ENCODE peak calls at places on chromosomes 13 and 19, in five cellular contexts. J, B, Q, G and D are unnamed samples.

GRCh38 chr13:23620613-23621315 is 50.6 kb downstream of the TNFRSF19 start:
- DNase-seq in Q (no peak), G (no peak), J (no peak), B (no peak), D (no peak)

GRCh38 chr13:20903164-20903475 is 574 bp upstream of the XPO4 start:
- DNase-seq in G (no peak), Q (no peak), B (no peak), J (no peak), D (no peak)

GRCh38 chr13:23928985-23929384 is 31.7 kb upstream of the C1QTNF9B start:
- DNase-seq in G (peak; percentile 41), B (peak; percentile 67), Q (no peak), J (no peak), D (no peak)

GRCh38 chr13:34076943-34077703 is 259.2 kb downstream of the RFC3 start:
- DNase-seq in Q (peak; percentile 3), J (no peak), B (peak; percentile 62), G (peak; percentile 5), D (no peak)

GRCh38 chr13:59208405-59209195 is 955.1 kb downstream of the DIAPH3 start:
- DNase-seq in G (no peak), Q (no peak), B (no peak), J (no peak), D (no peak)

GRCh38 chr13:27449936-27450828 is at the start of gene MTIF3:
- DNase-seq in Q (peak; percentile 98), B (peak; percentile 85), G (peak; percentile 76), J (peak; percentile 95), D (peak; percentile 98)

GRCh38 chr19:32351807-32352630 is 6.6 kb downstream of the ZNF507 start:
- DNase-seq in B (peak; percentile 69), J (no peak), Q (no peak), G (peak; percentile 34), D (no peak)

GRCh38 chr19:10961073-10961762 is 388 bp downstream of the SMARCA4 start:
- DNase-seq in G (no peak), Q (peak; percentile 84), J (no peak), B (peak; percentile 28), D (peak; percentile 46)

GRCh38 chr19:54208784-54209057 is 8.1 kb downstream of the RPS9 start:
- DNase-seq in B (peak; percentile 22), Q (no peak), J (no peak), G (no peak), D (peak; percentile 26)

GRCh38 chr13:41004875-41005693 is 14.0 kb downstream of the ELF1 start:
- DNase-seq in Q (no peak), G (no peak), B (no peak), J (no peak), D (no peak)

GRCh38 chr19:47541507-47541906 is 26.6 kb upstream of the NAPA start:
- DNase-seq in B (no peak), J (no peak), G (no peak), Q (no peak), D (peak; percentile 69)

GRCh38 chr13:46124531-46124966 is 19.7 kb upstream of the CPB2 start:
- DNase-seq in G (no peak), B (no peak), J (no peak), Q (no peak), D (peak; percentile 41)

GRCh38 chr13:40438999-40439797 is 227.2 kb downstream of the FOXO1 start:
- DNase-seq in G (no peak), Q (no peak), J (no peak), B (peak; percentile 76), D (peak; percentile 51)

GRCh38 chr13:22009937-22010336 is 339.1 kb downstream of the FGF9 start:
- DNase-seq in Q (no peak), G (no peak), B (no peak), J (no peak), D (no peak)

GRCh38 chr19:806815-807421 is 9.7 kb downstream of the PTBP1 start:
- DNase-seq in J (no peak), B (no peak), G (no peak), Q (no peak), D (no peak)

GRCh38 chr13:28402057-28402381 is 92.9 kb downstream of the FLT1 start:
- DNase-seq in J (no peak), B (no peak), Q (no peak), G (no peak), D (no peak)

GRCh38 chr13:27628081-27628480 is 6.4 kb downstream of the POLR1D start:
- DNase-seq in B (no peak), J (no peak), Q (no peak), G (no peak), D (no peak)

GRCh38 chr13:32639502-32640105 is 53.4 kb downstream of the PDS5B start:
- DNase-seq in J (peak; percentile 72), Q (peak; percentile 59), B (peak; percentile 85), G (peak; percentile 49), D (peak; percentile 64)

GRCh38 chr13:46963874-46964273 is 67.0 kb upstream of the HTR2A start:
- DNase-seq in B (no peak), J (no peak), Q (no peak), G (no peak), D (no peak)

GRCh38 chr13:20247963-20248362 is 15.8 kb upstream of the GJB6 start:
- DNase-seq in B (no peak), Q (no peak), G (no peak), J (no peak), D (no peak)

GRCh38 chr19:58482372-58482771 is 6.2 kb downstream of the ZNF446 start:
- DNase-seq in B (no peak), J (no peak), G (no peak), Q (no peak), D (no peak)

GRCh38 chr13:32136716-32137115 is 105.1 kb downstream of the FRY start:
- DNase-seq in G (no peak), Q (no peak), J (no peak), B (no peak), D (no peak)

GRCh38 chr19:940591-941291 is 14.9 kb downstream of the ARID3A start:
- DNase-seq in J (peak; percentile 87), G (no peak), B (peak; percentile 83), Q (no peak), D (peak; percentile 65)

GRCh38 chr13:107434347-107434746 is 781.0 kb downstream of the LIG4 start:
- DNase-seq in Q (no peak), G (no peak), J (no peak), B (no peak), D (no peak)

GRCh38 chr19:15379996-15380647 is 535 bp upstream of the AKAP8 start:
- DNase-seq in J (no peak), Q (no peak), G (no peak), B (peak; percentile 39), D (no peak)

GRCh38 chr19:4971424-4971793 is 2.5 kb downstream of the KDM4B start:
- DNase-seq in B (no peak), Q (no peak), J (no peak), G (no peak), D (peak; percentile 68)

GRCh38 chr19:55486971-55487883 is 1.0 kb upstream of the SSC5D start:
- DNase-seq in B (peak; percentile 96), Q (peak; percentile 44), G (peak; percentile 88), J (peak; percentile 88), D (peak; percentile 84)

GRCh38 chr19:17332360-17332676 is 2.3 kb downstream of the ANO8 start:
- DNase-seq in Q (no peak), B (no peak), G (no peak), J (no peak), D (no peak)

GRCh38 chr19:17334414-17335409 is at the start of gene ANO8:
- DNase-seq in J (peak; percentile 97), B (peak; percentile 99), Q (peak; percentile 98), G (peak; percentile 96), D (peak; percentile 97)

GRCh38 chr19:17335575-17335974 is 920 bp upstream of the ANO8 start:
- DNase-seq in B (no peak), J (no peak), G (no peak), Q (no peak), D (no peak)

GRCh38 chr19:17332677-17333581 is 1.7 kb downstream of the ANO8 start:
- DNase-seq in B (peak; percentile 36), G (no peak), Q (peak; percentile 77), J (no peak), D (peak; percentile 80)

GRCh38 chr19:17333611-17334413 is 843 bp downstream of the ANO8 start:
- DNase-seq in Q (peak; percentile 50), G (peak; percentile 63), B (peak; percentile 65), J (no peak), D (peak; percentile 93)
- TF ChIP-seq CTCF in Q (no peak), G (no peak), B (no peak), J (no peak), D (no peak)

GRCh38 chr19:39413903-39414608 is 1.6 kb downstream of the PLEKHG2 start:
- DNase-seq in J (peak; percentile 78), Q (peak; percentile 60), G (no peak), B (no peak), D (no peak)
- TF ChIP-seq CTCF in J (no peak), Q (peak; percentile 19), G (no peak), B (peak; percentile 38), D (no peak)

GRCh38 chr13:114237415-114238112 is 2.9 kb downstream of the CDC16 start:
- DNase-seq in J (no peak), G (no peak), Q (no peak), B (no peak), D (no peak)

GRCh38 chr13:114234645-114235421 is at the start of gene CDC16:
- DNase-seq in Q (peak; percentile 91), J (peak; percentile 96), B (peak; percentile 92), G (peak; percentile 72), D (peak; percentile 94)

GRCh38 chr13:114236224-114236623 is 1.5 kb downstream of the CDC16 start:
- DNase-seq in B (no peak), J (no peak), Q (no peak), G (no peak), D (no peak)

GRCh38 chr13:114234266-114234644 is 442 bp upstream of the CDC16 start:
- DNase-seq in Q (no peak), J (no peak), B (no peak), G (no peak), D (no peak)

DNA sequence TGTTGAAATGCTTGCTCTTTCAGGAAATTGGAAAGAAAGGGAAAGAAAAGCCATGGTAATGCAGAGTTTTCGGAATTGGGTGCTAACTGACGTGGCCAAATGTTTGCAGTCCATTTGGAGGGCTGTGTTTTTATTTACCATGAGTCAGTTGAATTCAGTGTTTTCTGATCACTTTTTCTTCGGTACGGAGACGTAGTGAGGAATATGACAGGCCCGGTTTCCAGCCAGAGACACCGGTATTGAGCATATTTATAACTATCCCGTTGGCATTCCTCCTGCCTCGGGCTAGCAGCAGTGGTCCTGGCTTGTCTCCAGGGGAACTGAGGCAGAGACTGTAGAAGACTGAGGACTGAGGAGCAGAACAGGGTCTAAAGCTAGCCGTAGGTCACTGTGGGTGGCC is 1.0 kb downstream of the CDC16 start:
- DNase-seq in Q (peak; percentile 31), G (no peak), J (no peak), B (no peak), D (no peak)
- TF ChIP-seq CTCF in Q (no peak), G (no peak), J (no peak), B (no peak), D (no peak)

GRCh38 chr13:25059166-25059565 is 36.8 kb upstream of the PABPC3 start:
- DNase-seq in J (no peak), Q (no peak), G (no peak), B (no peak), D (no peak)

GRCh38 chr13:25065974-25066770 is 29.8 kb upstream of the PABPC3 start:
- DNase-seq in Q (no peak), G (no peak), J (no peak), B (no peak), D (no peak)

GRCh38 chr13:25064396-25064795 is 31.5 kb upstream of the PABPC3 start:
- DNase-seq in J (no peak), G (no peak), B (no peak), Q (no peak), D (no peak)

GRCh38 chr13:25059943-25060342 is 36.0 kb upstream of the PABPC3 start:
- DNase-seq in B (no peak), J (no peak), Q (no peak), G (no peak), D (no peak)

GRCh38 chr13:25062479-25062878 is 33.5 kb upstream of the PABPC3 start:
- DNase-seq in J (no peak), B (no peak), Q (no peak), G (no peak), D (no peak)
- TF ChIP-seq CTCF in J (no peak), B (no peak), Q (no peak), G (no peak), D (no peak)